ENCODE peak calls at places on chromosomes 1 and 21, in six cellular contexts. D, U, N, O, Q and R are unnamed samples.

GRCh38 chr1:36089393-36090121 is 865 bp downstream of the ADPRS start:
- DNase-seq in O (no peak), U (peak), N (peak), D (peak), Q (no peak), R (peak)

GRCh38 chr1:225508538-225509375 is 80.9 kb upstream of the LBR start:
- DNase-seq in U (no peak), N (peak), Q (peak), O (no peak), D (peak), R (peak)

GRCh38 chr1:205084360-205084759 is at the start of gene TMEM81:
- DNase-seq in O (no peak), D (no peak), Q (no peak), U (no peak), N (no peak), R (no peak)

GRCh38 chr21:15275615-15276228 is 210.9 kb upstream of the NRIP1 start:
- DNase-seq in N (no peak), Q (no peak), U (no peak), D (no peak), O (no peak), R (no peak)

GRCh38 chr1:204075116-204075636 is 2.3 kb downstream of the SOX13 start:
- DNase-seq in D (no peak), O (no peak), U (no peak), N (no peak), Q (no peak), R (no peak)

GRCh38 chr1:109239580-109240068 is 9.7 kb upstream of the CELSR2 start:
- DNase-seq in Q (no peak), N (peak), U (peak), D (peak), O (no peak), R (no peak)

GRCh38 chr1:65170511-65171142 is 22.6 kb downstream of the AK4 start:
- DNase-seq in O (peak), D (no peak), Q (no peak), U (no peak), N (peak), R (peak)

GRCh38 chr1:98382586-98382985 is 278.9 kb upstream of the SNX7 start:
- DNase-seq in U (no peak), D (no peak), O (no peak), Q (no peak), N (no peak), R (no peak)

GRCh38 chr1:17507916-17508315 is 31.6 kb upstream of the ARHGEF10L start:
- DNase-seq in D (peak), O (no peak), U (no peak), N (no peak), Q (no peak), R (no peak)

GRCh38 chr1:84143796-84144565 is at the start of gene PRKACB:
- DNase-seq in N (peak), O (no peak), D (peak), Q (peak), U (peak), R (no peak)

GRCh38 chr1:151934048-151934493 is 24.8 kb upstream of the THEM4 start:
- DNase-seq in D (peak), Q (no peak), U (peak), O (no peak), N (peak), R (no peak)

GRCh38 chr1:171457412-171457811 is 27.9 kb upstream of the PRRC2C start:
- DNase-seq in U (no peak), N (no peak), Q (no peak), D (no peak), O (no peak), R (no peak)

GRCh38 chr1:163084330-163084729 is 15.2 kb downstream of the RGS4 start:
- DNase-seq in O (no peak), U (no peak), Q (no peak), D (peak), N (no peak), R (no peak)

GRCh38 chr1:208895820-208896219 is 651.6 kb upstream of the PLXNA2 start:
- DNase-seq in Q (no peak), D (no peak), O (no peak), U (no peak), N (no peak), R (no peak)

GRCh38 chr1:15454256-15454655 is 2.3 kb upstream of the CELA2A start:
- DNase-seq in U (no peak), N (peak), D (no peak), Q (no peak), O (no peak), R (peak)

GRCh38 chr1:220430059-220430458 is 97.9 kb upstream of the MARK1 start:
- DNase-seq in N (no peak), D (no peak), U (no peak), O (no peak), Q (no peak), R (no peak)

GRCh38 chr1:17200756-17201155 is 4.2 kb upstream of the PADI1 start:
- DNase-seq in N (no peak), U (no peak), Q (no peak), O (no peak), D (no peak), R (no peak)

GRCh38 chr1:23620605-23621004 is 61.3 kb upstream of the ID3 start:
- DNase-seq in D (no peak), N (no peak), Q (no peak), U (peak), O (no peak), R (no peak)

GRCh38 chr1:232186936-232187335 is 443.0 kb downstream of the SIPA1L2 start:
- DNase-seq in N (no peak), U (no peak), O (no peak), Q (no peak), D (peak), R (no peak)

GRCh38 chr1:109045595-109045994 is 3.7 kb upstream of the WDR47 start:
- DNase-seq in D (no peak), N (no peak), O (no peak), U (no peak), Q (no peak), R (no peak)

GRCh38 chr1:28056129-28056925 is 32.1 kb downstream of the EYA3 start:
- DNase-seq in N (no peak), U (no peak), D (no peak), O (no peak), Q (no peak), R (no peak)

GRCh38 chr1:179153217-179153616 is 71.3 kb downstream of the TOR3A start:
- DNase-seq in N (peak), O (no peak), U (no peak), D (no peak), Q (no peak), R (peak)

GRCh38 chr1:80417651-80418050 is 1383.1 kb upstream of the ADGRL2 start:
- DNase-seq in N (peak), Q (no peak), D (no peak), U (no peak), O (no peak), R (no peak)

GRCh38 chr21:42833859-42834729 is 45.2 kb downstream of the WDR4 start:
- DNase-seq in O (no peak), N (no peak), Q (no peak), D (no peak), U (no peak), R (no peak)

GRCh38 chr1:33365560-33365997 is 44.7 kb upstream of the A3GALT2 start:
- DNase-seq in U (no peak), N (peak), O (peak), D (no peak), Q (no peak), R (peak)

GRCh38 chr1:89273324-89273778 is 691 bp upstream of the GBP5 start:
- DNase-seq in Q (no peak), O (no peak), U (no peak), N (no peak), D (no peak), R (no peak)

GRCh38 chr1:181430015-181430657 is 53.2 kb upstream of the CACNA1E start:
- DNase-seq in D (no peak), Q (no peak), N (no peak), U (no peak), O (no peak), R (no peak)

GRCh38 chr1:172909606-172910326 is 141.0 kb downstream of the TNFSF18 start:
- DNase-seq in O (no peak), D (no peak), U (no peak), Q (peak), N (peak), R (peak)

GRCh38 chr1:151512326-151512725 is 1.1 kb downstream of the CGN start:
- DNase-seq in N (no peak), D (no peak), Q (no peak), O (no peak), U (no peak), R (no peak)

GRCh38 chr1:26608895-26609294 is 79.3 kb downstream of the RPS6KA1 start:
- DNase-seq in Q (no peak), O (no peak), N (no peak), D (no peak), U (peak), R (no peak)
- TF ChIP-seq CTCF in Q (no peak), O (no peak), N (no peak), D (peak), U (peak), R (no peak)

GRCh38 chr1:13703558-13704485 is 3.8 kb downstream of the PRDM2 start:
- DNase-seq in N (no peak), O (no peak), D (no peak), Q (no peak), U (no peak), R (no peak)
- H3K4me3 ChIP-seq in N (no peak), O (no peak), D (no peak), Q (no peak), U (peak), R (no peak)

DNA sequence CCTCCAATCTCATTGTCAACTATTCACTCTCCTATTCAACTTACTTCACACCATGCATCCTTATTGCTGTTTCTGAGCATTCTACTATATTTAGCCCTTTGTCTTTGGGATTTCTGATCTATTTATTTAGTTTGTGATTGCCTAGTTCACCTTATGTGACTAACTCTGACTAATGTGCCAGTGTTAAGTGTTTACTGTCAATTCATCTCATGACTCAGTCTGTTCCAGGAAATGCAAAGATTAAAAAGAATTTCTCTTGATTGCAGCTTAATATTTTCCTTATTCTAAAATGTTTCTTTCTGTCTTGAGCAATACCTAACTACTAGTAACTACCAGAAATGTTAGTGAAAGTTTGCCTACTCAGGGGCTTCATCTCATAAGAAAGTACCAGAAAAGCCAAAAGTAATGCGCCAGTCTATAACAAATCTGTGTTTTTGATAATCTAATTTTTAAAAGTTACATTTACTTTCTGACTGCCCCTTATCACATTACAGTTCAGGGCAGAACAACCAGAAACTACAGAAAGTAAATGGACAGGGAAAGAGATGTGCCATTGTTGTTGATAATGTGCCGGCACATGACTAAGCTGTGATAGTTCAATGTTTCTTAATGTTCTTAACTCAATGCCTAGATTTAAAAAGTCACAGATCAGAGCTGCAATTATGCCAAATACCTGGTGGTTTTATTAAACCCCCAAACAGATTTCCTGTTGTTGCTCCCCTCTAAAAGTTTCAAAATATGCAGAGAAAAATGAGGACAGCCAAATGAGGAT is 556.5 kb downstream of the PTBP2 start:
- DNase-seq in O (no peak), D (peak), U (no peak), Q (peak), N (peak), R (no peak)
- TF ChIP-seq CTCF in O (no peak), D (no peak), U (no peak), Q (no peak), N (no peak), R (no peak)

GRCh38 chr1:159076753-159077656 is at the start of gene AIM2:
- DNase-seq in Q (peak), U (peak), N (no peak), D (peak), O (no peak), R (no peak)
- H3K4me3 ChIP-seq in Q (no peak), U (peak), N (no peak), D (no peak), O (no peak), R (no peak)

GRCh38 chr21:34351786-34352241 is 12.0 kb upstream of the KCNE2 start:
- DNase-seq in D (peak), N (peak), O (peak), U (peak), Q (no peak), R (no peak)
- TF ChIP-seq CTCF in D (peak), N (peak), O (peak), U (peak), Q (peak), R (peak)

GRCh38 chr1:9538669-9539164 is 548 bp upstream of the SLC25A33 start:
- DNase-seq in U (no peak), O (peak), D (no peak), Q (no peak), N (no peak), R (no peak)
- H3K4me3 ChIP-seq in U (peak), O (peak), D (no peak), Q (no peak), N (no peak), R (no peak)

DNA sequence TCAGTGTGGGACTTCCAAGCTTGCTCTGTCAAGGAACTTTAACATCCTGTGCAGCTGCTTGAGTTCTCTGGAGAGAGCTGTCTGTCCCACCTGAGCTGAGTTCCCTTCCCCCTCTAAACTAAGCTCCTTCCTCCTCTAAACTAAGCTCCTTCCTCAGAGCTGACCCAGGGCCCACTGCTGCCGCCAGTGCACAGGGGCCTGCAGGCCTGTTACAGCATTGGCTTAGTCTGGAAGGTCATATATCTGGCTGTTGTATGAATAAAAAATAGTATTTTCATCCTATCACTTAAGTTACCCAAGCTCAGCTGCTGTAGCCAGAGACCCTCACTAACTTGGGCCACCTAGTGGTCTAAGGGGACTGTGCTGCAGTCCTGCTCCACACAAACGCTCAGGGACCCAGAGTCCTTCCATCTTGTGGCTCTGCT is 71.1 kb upstream of the GCLM start:
- DNase-seq in N (no peak), U (peak), Q (no peak), D (peak), O (no peak), R (no peak)
- TF ChIP-seq CTCF in N (peak), U (peak), Q (peak), D (peak), O (peak), R (peak)

DNA sequence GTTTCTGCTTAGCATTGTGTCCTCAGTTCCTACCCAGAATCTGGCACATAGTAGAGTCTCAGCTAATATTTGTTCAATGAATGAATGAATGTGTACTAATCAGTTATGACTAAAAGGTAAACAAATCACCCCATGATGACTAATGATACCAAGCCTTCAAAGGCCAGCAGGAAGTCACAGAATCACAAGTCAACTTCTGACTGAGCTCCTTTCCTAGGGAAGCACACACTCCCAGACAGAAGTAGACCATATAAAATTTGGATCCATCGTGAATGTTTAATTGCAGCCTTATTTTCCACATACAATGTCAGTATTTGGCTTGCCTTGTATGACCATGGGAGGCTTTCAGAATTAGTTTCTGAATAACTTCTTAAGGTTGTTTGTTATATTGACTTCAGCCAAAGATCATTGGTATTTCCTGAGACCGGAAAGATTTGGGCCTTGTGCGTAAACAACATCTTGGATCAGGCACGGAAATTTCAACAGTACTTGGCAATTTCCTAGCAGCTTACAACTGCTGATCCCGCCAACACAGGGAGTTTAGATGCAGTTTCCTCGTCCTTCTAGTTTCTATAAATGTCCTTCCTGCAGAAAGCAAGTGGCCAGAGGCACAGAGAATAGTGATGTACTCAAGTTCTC is 185.9 kb upstream of the ATP1B1 start:
- DNase-seq in N (no peak), O (no peak), D (no peak), U (no peak), Q (no peak), R (no peak)
- H3K4me3 ChIP-seq in N (no peak), O (no peak), D (no peak), U (no peak), Q (no peak), R (no peak)

GRCh38 chr1:60126733-60127132 is 53.2 kb upstream of the C1orf87 start:
- DNase-seq in U (no peak), D (peak), Q (no peak), O (no peak), N (no peak), R (no peak)
- TF ChIP-seq CTCF in U (no peak), D (peak), Q (no peak), O (no peak), N (no peak), R (no peak)

DNA sequence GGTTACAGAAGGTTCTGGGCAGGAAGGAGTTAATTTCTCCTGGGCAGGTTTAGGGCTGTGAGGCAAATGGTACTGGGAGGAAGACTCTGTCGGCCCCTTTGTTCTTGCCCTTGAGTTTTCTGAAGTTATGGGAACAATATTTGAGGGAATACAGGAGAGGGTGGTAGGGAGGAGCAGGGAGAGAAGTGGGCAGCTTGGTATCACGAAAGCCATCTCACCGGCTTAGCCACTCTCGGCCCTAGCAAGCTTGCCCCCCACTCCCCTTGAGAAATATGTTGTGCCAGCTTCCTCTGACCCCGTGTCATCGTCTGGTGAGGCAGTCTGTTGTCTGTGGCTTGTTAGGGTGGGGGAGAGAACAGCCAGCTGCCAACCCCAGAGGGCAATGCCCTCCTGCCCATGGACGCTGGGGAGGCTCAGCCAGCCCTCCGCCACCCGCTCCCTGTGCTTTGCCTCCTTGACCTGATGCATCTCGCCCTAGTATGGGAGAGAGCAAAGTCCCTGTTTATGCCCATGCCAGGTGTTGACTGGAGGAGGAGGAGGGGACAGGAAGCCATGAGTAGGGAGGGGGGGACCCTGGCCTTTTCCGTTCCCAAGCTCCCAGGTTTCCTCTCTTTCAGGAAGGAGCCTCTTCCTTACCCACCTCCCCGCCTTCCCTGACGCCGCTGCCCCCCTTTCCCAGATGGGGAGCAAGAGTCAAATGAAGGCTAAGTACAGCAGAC is 1.2 kb downstream of the EFNA1 start:
- DNase-seq in O (peak), U (no peak), Q (no peak), N (no peak), D (no peak), R (no peak)
- H3K4me3 ChIP-seq in O (peak), U (no peak), Q (no peak), N (no peak), D (peak), R (peak)